ENCODE peak calls at places on chromosomes 5 and 9, in nine cellular contexts. N is HL-60; I is amniotic epithelial cell; F is stimulated activated CD8-positive, alpha-beta memory T cell treated with anti-CD3 and anti-CD28 coated beads, Interleukin-15, amount 100 ng/mL, for 24 hours; E is naive thymus-derived CD4-positive, alpha-beta T cell; M is fibroblast of lung; G is T-helper 9 cell; B is RPMI7951; K is ELF-1. Y is an unnamed sample.

GRCh38 chr9:136728548-136729123 is 14.1 kb downstream of the LCN10 start:
- DNase-seq in B (peak), E (no peak), K (peak), N (peak), I (peak), M (peak), G (no peak), F (no peak), Y (no peak)

GRCh38 chr9:112112519-112112918 is 62.6 kb downstream of the SUSD1 start:
- DNase-seq in B (peak), E (no peak), I (peak), F (no peak), K (no peak), G (no peak), N (no peak), M (peak), Y (peak)

GRCh38 chr9:121372563-121373400 is 2.7 kb upstream of the STOM start:
- DNase-seq in K (no peak), B (no peak), E (no peak), F (no peak), N (no peak), G (no peak), I (peak), M (peak), Y (no peak)

GRCh38 chr9:98807070-98807810 is at the start of gene GALNT12:
- DNase-seq in M (no peak), N (no peak), K (no peak), E (peak), G (peak), I (no peak), F (peak), B (no peak), Y (no peak)

GRCh38 chr9:74953235-74953741 is 576 bp upstream of the C9orf40 start:
- DNase-seq in I (no peak), B (peak), N (no peak), M (peak), E (no peak), G (no peak), K (no peak), F (no peak), Y (peak)

GRCh38 chr5:83093692-83094091 is 16.3 kb downstream of the XRCC4 start:
- DNase-seq in F (no peak), B (no peak), N (no peak), I (no peak), G (no peak), M (no peak), E (no peak), K (no peak), Y (no peak)

GRCh38 chr9:20598367-20598766 is 23.9 kb downstream of the MLLT3 start:
- DNase-seq in E (no peak), N (no peak), K (no peak), I (no peak), M (no peak), G (no peak), B (no peak), F (no peak), Y (no peak)

GRCh38 chr9:78121488-78121887 is 89.9 kb upstream of the GNAQ start:
- DNase-seq in I (peak), K (peak), B (peak), G (peak), F (peak), E (peak), N (no peak), M (peak), Y (no peak)

GRCh38 chr5:174204914-174205313 is 159.4 kb downstream of the NSG2 start:
- DNase-seq in F (no peak), N (no peak), M (no peak), B (no peak), E (no peak), I (no peak), K (peak), G (no peak), Y (no peak)